ENCODE peak calls at places on chromosomes 11 and 22, in six cellular contexts. One of them, this sample, is unnamed.

GRCh38 chr22:23913306-23913660 is 19.1 kb downstream of the MIF start:
- DNase-seq in NCI-H2029: no peak
- DNase-seq in HT1080: no peak
- DNase-seq in AML-193: no peak
- DNase-seq in HEK293T: no peak
- DNase-seq in dermis microvascular lymphatic vessel endothelial cell: no peak
- DNase-seq in this sample: no peak

GRCh38 chr11:19922689-19923035 is 210.0 kb downstream of the NAV2 start:
- DNase-seq in NCI-H2029: no peak
- DNase-seq in HT1080: no peak
- DNase-seq in AML-193: no peak
- DNase-seq in HEK293T: no peak
- DNase-seq in dermis microvascular lymphatic vessel endothelial cell: no peak
- DNase-seq in this sample: no peak

GRCh38 chr11:15801616-15802015 is 554.7 kb downstream of the SOX6 start:
- DNase-seq in NCI-H2029: no peak
- DNase-seq in HT1080: no peak
- DNase-seq in AML-193: no peak
- DNase-seq in HEK293T: no peak
- DNase-seq in dermis microvascular lymphatic vessel endothelial cell: no peak
- DNase-seq in this sample: no peak

GRCh38 chr11:89015614-89016013 is 50.2 kb downstream of the GRM5 start:
- DNase-seq in NCI-H2029: no peak
- DNase-seq in HT1080: no peak
- DNase-seq in AML-193: no peak
- DNase-seq in HEK293T: no peak
- DNase-seq in dermis microvascular lymphatic vessel endothelial cell: no peak
- DNase-seq in this sample: no peak

GRCh38 chr22:19194751-19195536 is 16.4 kb upstream of the SLC25A1 start:
- DNase-seq in NCI-H2029: no peak
- DNase-seq in HT1080: no peak
- DNase-seq in AML-193: no peak
- DNase-seq in HEK293T: no peak
- DNase-seq in dermis microvascular lymphatic vessel endothelial cell: no peak
- DNase-seq in this sample: no peak

GRCh38 chr11:36463781-36464180 is 46.3 kb downstream of the TRAF6 start:
- DNase-seq in NCI-H2029: no peak
- DNase-seq in HT1080: peak; percentile 52
- DNase-seq in AML-193: no peak
- DNase-seq in HEK293T: no peak
- DNase-seq in dermis microvascular lymphatic vessel endothelial cell: no peak
- DNase-seq in this sample: no peak

GRCh38 chr22:44329179-44329796 is 16.5 kb upstream of the SHISAL1 start:
- DNase-seq in NCI-H2029: peak; percentile 55
- DNase-seq in HT1080: no peak
- DNase-seq in AML-193: peak; percentile 49
- DNase-seq in HEK293T: no peak
- DNase-seq in dermis microvascular lymphatic vessel endothelial cell: no peak
- DNase-seq in this sample: peak; percentile 63

GRCh38 chr22:41563051-41563711 is 2.4 kb downstream of the CSDC2 start:
- DNase-seq in NCI-H2029: no peak
- DNase-seq in HT1080: peak; percentile 94
- DNase-seq in AML-193: no peak
- DNase-seq in HEK293T: no peak
- DNase-seq in dermis microvascular lymphatic vessel endothelial cell: peak; percentile 48
- DNase-seq in this sample: peak; percentile 67

GRCh38 chr11:330307-330693 is 9.6 kb upstream of the IFITM3 start:
- DNase-seq in NCI-H2029: no peak
- DNase-seq in HT1080: no peak
- DNase-seq in AML-193: no peak
- DNase-seq in HEK293T: no peak
- DNase-seq in dermis microvascular lymphatic vessel endothelial cell: no peak
- DNase-seq in this sample: no peak

GRCh38 chr22:24827305-24827704 is 21.3 kb downstream of the SGSM1 start:
- DNase-seq in NCI-H2029: peak; percentile 89
- DNase-seq in HT1080: no peak
- DNase-seq in AML-193: no peak
- DNase-seq in HEK293T: no peak
- DNase-seq in dermis microvascular lymphatic vessel endothelial cell: no peak
- DNase-seq in this sample: no peak

GRCh38 chr11:66820381-66820780 is 22.9 kb upstream of the RCE1 start:
- DNase-seq in NCI-H2029: no peak
- DNase-seq in HT1080: no peak
- DNase-seq in AML-193: no peak
- DNase-seq in HEK293T: no peak
- DNase-seq in dermis microvascular lymphatic vessel endothelial cell: no peak
- DNase-seq in this sample: no peak

GRCh38 chr11:119377112-119377901 is 4.2 kb downstream of the USP2 start:
- DNase-seq in NCI-H2029: no peak
- DNase-seq in HT1080: no peak
- DNase-seq in AML-193: no peak
- DNase-seq in HEK293T: no peak
- DNase-seq in dermis microvascular lymphatic vessel endothelial cell: no peak
- DNase-seq in this sample: no peak

GRCh38 chr22:44807915-44808690 is 55.7 kb downstream of the ARHGAP8 start:
- DNase-seq in NCI-H2029: no peak
- DNase-seq in HT1080: no peak
- DNase-seq in AML-193: no peak
- DNase-seq in HEK293T: peak; percentile 48
- DNase-seq in dermis microvascular lymphatic vessel endothelial cell: no peak
- DNase-seq in this sample: peak; percentile 56

GRCh38 chr11:118605116-118605867 is 2.1 kb upstream of the PHLDB1 start:
- DNase-seq in NCI-H2029: no peak
- DNase-seq in HT1080: no peak
- DNase-seq in AML-193: no peak
- DNase-seq in HEK293T: no peak
- DNase-seq in dermis microvascular lymphatic vessel endothelial cell: no peak
- DNase-seq in this sample: peak; percentile 93

GRCh38 chr22:46841528-46841927 is 79.1 kb downstream of the TBC1D22A start:
- DNase-seq in NCI-H2029: no peak
- DNase-seq in HT1080: no peak
- DNase-seq in AML-193: no peak
- DNase-seq in HEK293T: no peak
- DNase-seq in dermis microvascular lymphatic vessel endothelial cell: no peak
- DNase-seq in this sample: no peak